ENCODE peak calls at places on chromosomes 4 and X, in eight cellular contexts. One of them, this sample, is unnamed.

GRCh38 chrX:49171752-49172279 is at the start of gene PLP2:
- DNase-seq in colonic mucosa: peak
- DNase-seq in mesendoderm: no peak
- DNase-seq in K562: peak
- DNase-seq in kidney: peak
- DNase-seq in mammary epithelial cell: peak
- DNase-seq in mesenchymal stem cell: peak
- DNase-seq in HepG2: no peak
- DNase-seq in this sample: no peak

GRCh38 chr4:38904090-38904666 is 36.6 kb downstream of the FAM114A1 start:
- DNase-seq in colonic mucosa: peak
- DNase-seq in mesendoderm: no peak
- DNase-seq in K562: no peak
- DNase-seq in kidney: no peak
- DNase-seq in mammary epithelial cell: no peak
- DNase-seq in mesenchymal stem cell: no peak
- DNase-seq in HepG2: peak
- DNase-seq in this sample: no peak

GRCh38 chr4:56505269-56506109 is at the start of gene ARL9:
- DNase-seq in colonic mucosa: peak
- DNase-seq in mesendoderm: peak
- DNase-seq in K562: no peak
- DNase-seq in kidney: peak
- DNase-seq in mammary epithelial cell: peak
- DNase-seq in mesenchymal stem cell: peak
- DNase-seq in HepG2: no peak
- DNase-seq in this sample: no peak

GRCh38 chr4:124936427-124936826 is 223.9 kb upstream of the ANKRD50 start:
- DNase-seq in colonic mucosa: no peak
- DNase-seq in mesendoderm: peak
- DNase-seq in K562: no peak
- DNase-seq in kidney: no peak
- DNase-seq in mammary epithelial cell: no peak
- DNase-seq in mesenchymal stem cell: peak
- DNase-seq in HepG2: no peak
- DNase-seq in this sample: no peak

GRCh38 chr4:110550260-110550659 is 72.6 kb downstream of the PITX2 start:
- DNase-seq in colonic mucosa: no peak
- DNase-seq in mesendoderm: peak
- DNase-seq in K562: no peak
- DNase-seq in kidney: no peak
- DNase-seq in mammary epithelial cell: peak
- DNase-seq in mesenchymal stem cell: peak
- DNase-seq in HepG2: no peak
- DNase-seq in this sample: no peak

GRCh38 chr4:41882622-41883347 is 52.4 kb upstream of the TMEM33 start:
- DNase-seq in colonic mucosa: peak
- DNase-seq in mesendoderm: peak
- DNase-seq in K562: peak
- DNase-seq in kidney: no peak
- DNase-seq in mammary epithelial cell: peak
- DNase-seq in mesenchymal stem cell: peak
- DNase-seq in HepG2: no peak
- DNase-seq in this sample: no peak

GRCh38 chrX:55253528-55253927 is 11.2 kb downstream of the PAGE3 start:
- DNase-seq in colonic mucosa: no peak
- DNase-seq in mesendoderm: no peak
- DNase-seq in K562: no peak
- DNase-seq in kidney: no peak
- DNase-seq in mammary epithelial cell: no peak
- DNase-seq in mesenchymal stem cell: no peak
- DNase-seq in HepG2: no peak
- DNase-seq in this sample: no peak

GRCh38 chr4:154578919-154579318 is 11.6 kb downstream of the FGA start:
- DNase-seq in colonic mucosa: no peak
- DNase-seq in mesendoderm: no peak
- DNase-seq in K562: no peak
- DNase-seq in kidney: no peak
- DNase-seq in mammary epithelial cell: peak
- DNase-seq in mesenchymal stem cell: no peak
- DNase-seq in HepG2: no peak
- DNase-seq in this sample: no peak

GRCh38 chrX:15549189-15550012 is 48.8 kb downstream of the BMX start:
- DNase-seq in colonic mucosa: no peak
- DNase-seq in mesendoderm: no peak
- DNase-seq in K562: peak
- DNase-seq in kidney: no peak
- DNase-seq in mammary epithelial cell: no peak
- DNase-seq in mesenchymal stem cell: no peak
- DNase-seq in HepG2: no peak
- DNase-seq in this sample: no peak

GRCh38 chrX:70479970-70480659 is 35.5 kb downstream of the DLG3 start:
- DNase-seq in colonic mucosa: peak
- DNase-seq in mesendoderm: peak
- DNase-seq in K562: no peak
- DNase-seq in kidney: no peak
- DNase-seq in mammary epithelial cell: no peak
- DNase-seq in mesenchymal stem cell: no peak
- DNase-seq in HepG2: no peak
- DNase-seq in this sample: no peak

GRCh38 chr4:155796031-155796430 is 37.2 kb downstream of the GUCY1B1 start:
- DNase-seq in colonic mucosa: no peak
- DNase-seq in mesendoderm: peak
- DNase-seq in K562: no peak
- DNase-seq in kidney: no peak
- DNase-seq in mammary epithelial cell: no peak
- DNase-seq in mesenchymal stem cell: peak
- DNase-seq in HepG2: peak
- DNase-seq in this sample: no peak

GRCh38 chrX:43750248-43750676 is 94.2 kb downstream of the MAOA start:
- DNase-seq in colonic mucosa: peak
- DNase-seq in mesendoderm: peak
- DNase-seq in K562: peak
- DNase-seq in kidney: no peak
- DNase-seq in mammary epithelial cell: peak
- DNase-seq in mesenchymal stem cell: peak
- DNase-seq in HepG2: peak
- DNase-seq in this sample: peak

GRCh38 chr4:95106408-95106928 is 348.7 kb downstream of the BMPR1B start:
- DNase-seq in colonic mucosa: no peak
- DNase-seq in mesendoderm: no peak
- DNase-seq in K562: no peak
- DNase-seq in kidney: no peak
- DNase-seq in mammary epithelial cell: no peak
- DNase-seq in mesenchymal stem cell: no peak
- DNase-seq in HepG2: no peak
- DNase-seq in this sample: no peak

GRCh38 chr4:32569844-32570243 is 1849.7 kb downstream of the PCDH7 start:
- DNase-seq in colonic mucosa: no peak
- DNase-seq in mesendoderm: no peak
- DNase-seq in K562: no peak
- DNase-seq in kidney: no peak
- DNase-seq in mammary epithelial cell: no peak
- DNase-seq in mesenchymal stem cell: no peak
- DNase-seq in HepG2: no peak
- DNase-seq in this sample: no peak

GRCh38 chr4:16516796-16517413 is 290.6 kb upstream of the TAPT1 start:
- DNase-seq in colonic mucosa: peak
- DNase-seq in mesendoderm: peak
- DNase-seq in K562: no peak
- DNase-seq in kidney: peak
- DNase-seq in mammary epithelial cell: no peak
- DNase-seq in mesenchymal stem cell: peak
- DNase-seq in HepG2: no peak
- DNase-seq in this sample: peak

GRCh38 chr4:153296424-153296823 is 48.1 kb upstream of the MND1 start:
- DNase-seq in colonic mucosa: peak
- DNase-seq in mesendoderm: no peak
- DNase-seq in K562: no peak
- DNase-seq in kidney: no peak
- DNase-seq in mammary epithelial cell: peak
- DNase-seq in mesenchymal stem cell: peak
- DNase-seq in HepG2: no peak
- DNase-seq in this sample: no peak

GRCh38 chr4:41438564-41438963 is 99.4 kb upstream of the LIMCH1 start:
- DNase-seq in colonic mucosa: no peak
- DNase-seq in mesendoderm: no peak
- DNase-seq in K562: no peak
- DNase-seq in kidney: no peak
- DNase-seq in mammary epithelial cell: peak
- DNase-seq in mesenchymal stem cell: peak
- DNase-seq in HepG2: no peak
- DNase-seq in this sample: no peak

GRCh38 chr4:13988347-13989265 is 361.1 kb upstream of the BOD1L1 start:
- DNase-seq in colonic mucosa: peak
- DNase-seq in mesendoderm: peak
- DNase-seq in K562: no peak
- DNase-seq in kidney: no peak
- DNase-seq in mammary epithelial cell: peak
- DNase-seq in mesenchymal stem cell: peak
- DNase-seq in HepG2: no peak
- DNase-seq in this sample: no peak

GRCh38 chr4:174041555-174042110 is 241.8 kb downstream of the FBXO8 start:
- DNase-seq in colonic mucosa: no peak
- DNase-seq in mesendoderm: no peak
- DNase-seq in K562: no peak
- DNase-seq in kidney: no peak
- DNase-seq in mammary epithelial cell: no peak
- DNase-seq in mesenchymal stem cell: no peak
- DNase-seq in HepG2: no peak
- DNase-seq in this sample: no peak

GRCh38 chr4:14233126-14233525 is 605.6 kb upstream of the BOD1L1 start:
- DNase-seq in colonic mucosa: no peak
- DNase-seq in mesendoderm: no peak
- DNase-seq in K562: no peak
- DNase-seq in kidney: no peak
- DNase-seq in mammary epithelial cell: no peak
- DNase-seq in mesenchymal stem cell: no peak
- DNase-seq in HepG2: no peak
- DNase-seq in this sample: no peak

GRCh38 chrX:110341189-110342035 is 17.2 kb upstream of the RTL9 start:
- DNase-seq in colonic mucosa: no peak
- DNase-seq in mesendoderm: peak
- DNase-seq in K562: no peak
- DNase-seq in kidney: no peak
- DNase-seq in mammary epithelial cell: peak
- DNase-seq in mesenchymal stem cell: peak
- DNase-seq in HepG2: no peak
- DNase-seq in this sample: peak
- H3K9ac ChIP-seq in colonic mucosa: no peak
- H3K9ac ChIP-seq in mesendoderm: no peak
- H3K9ac ChIP-seq in K562: no peak
- H3K9ac ChIP-seq in kidney: no peak
- H3K9ac ChIP-seq in mammary epithelial cell: peak
- H3K9ac ChIP-seq in mesenchymal stem cell: peak
- H3K9ac ChIP-seq in HepG2: no peak
- H3K9ac ChIP-seq in this sample: peak

GRCh38 chr4:89949782-89950387 is 55.2 kb downstream of the MMRN1 start:
- DNase-seq in colonic mucosa: no peak
- DNase-seq in mesendoderm: no peak
- DNase-seq in K562: no peak
- DNase-seq in kidney: no peak
- DNase-seq in mammary epithelial cell: no peak
- DNase-seq in mesenchymal stem cell: no peak
- DNase-seq in HepG2: no peak
- DNase-seq in this sample: no peak

GRCh38 chr4:89954906-89955305 is 60.3 kb downstream of the MMRN1 start:
- DNase-seq in colonic mucosa: no peak
- DNase-seq in mesendoderm: no peak
- DNase-seq in K562: no peak
- DNase-seq in kidney: no peak
- DNase-seq in mammary epithelial cell: no peak
- DNase-seq in mesenchymal stem cell: no peak
- DNase-seq in HepG2: no peak
- DNase-seq in this sample: no peak

GRCh38 chr4:89957527-89957926 is 62.9 kb downstream of the MMRN1 start:
- DNase-seq in colonic mucosa: no peak
- DNase-seq in mesendoderm: peak
- DNase-seq in K562: no peak
- DNase-seq in kidney: no peak
- DNase-seq in mammary epithelial cell: no peak
- DNase-seq in mesenchymal stem cell: no peak
- DNase-seq in HepG2: no peak
- DNase-seq in this sample: no peak

GRCh38 chr4:89952458-89952857 is 57.8 kb downstream of the MMRN1 start:
- DNase-seq in colonic mucosa: no peak
- DNase-seq in mesendoderm: no peak
- DNase-seq in K562: no peak
- DNase-seq in kidney: no peak
- DNase-seq in mammary epithelial cell: no peak
- DNase-seq in mesenchymal stem cell: no peak
- DNase-seq in HepG2: no peak
- DNase-seq in this sample: no peak
- H3K9ac ChIP-seq in colonic mucosa: no peak
- H3K9ac ChIP-seq in mesendoderm: no peak
- H3K9ac ChIP-seq in K562: no peak
- H3K9ac ChIP-seq in kidney: no peak
- H3K9ac ChIP-seq in mammary epithelial cell: no peak
- H3K9ac ChIP-seq in mesenchymal stem cell: no peak
- H3K9ac ChIP-seq in HepG2: no peak
- H3K9ac ChIP-seq in this sample: no peak

DNA sequence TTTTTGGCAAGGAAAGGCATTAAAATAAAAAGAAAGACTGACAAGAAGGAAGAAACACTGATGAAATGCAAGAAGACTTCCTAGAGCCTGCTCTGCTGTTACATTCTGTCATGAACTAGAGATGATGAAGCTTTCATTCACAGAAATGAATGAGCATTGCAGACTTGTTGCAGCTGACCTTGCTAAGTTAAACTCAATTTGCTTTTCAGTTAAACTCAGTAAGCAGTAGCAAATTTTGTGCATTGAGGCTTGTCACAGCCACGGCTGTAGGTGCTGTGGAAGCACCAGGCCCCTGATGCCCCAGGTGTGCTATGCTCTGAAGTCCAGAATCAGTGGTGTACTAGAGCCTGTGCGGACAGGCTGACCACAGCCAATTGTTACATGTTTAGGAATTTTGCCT is 39.6 kb upstream of the LSM6 start:
- DNase-seq in colonic mucosa: no peak
- DNase-seq in mesendoderm: no peak
- DNase-seq in K562: no peak
- DNase-seq in kidney: no peak
- DNase-seq in mammary epithelial cell: no peak
- DNase-seq in mesenchymal stem cell: no peak
- DNase-seq in HepG2: no peak
- DNase-seq in this sample: no peak
- H3K9ac ChIP-seq in colonic mucosa: no peak
- H3K9ac ChIP-seq in mesendoderm: no peak
- H3K9ac ChIP-seq in K562: no peak
- H3K9ac ChIP-seq in kidney: no peak
- H3K9ac ChIP-seq in mammary epithelial cell: no peak
- H3K9ac ChIP-seq in mesenchymal stem cell: no peak
- H3K9ac ChIP-seq in HepG2: no peak
- H3K9ac ChIP-seq in this sample: no peak

DNA sequence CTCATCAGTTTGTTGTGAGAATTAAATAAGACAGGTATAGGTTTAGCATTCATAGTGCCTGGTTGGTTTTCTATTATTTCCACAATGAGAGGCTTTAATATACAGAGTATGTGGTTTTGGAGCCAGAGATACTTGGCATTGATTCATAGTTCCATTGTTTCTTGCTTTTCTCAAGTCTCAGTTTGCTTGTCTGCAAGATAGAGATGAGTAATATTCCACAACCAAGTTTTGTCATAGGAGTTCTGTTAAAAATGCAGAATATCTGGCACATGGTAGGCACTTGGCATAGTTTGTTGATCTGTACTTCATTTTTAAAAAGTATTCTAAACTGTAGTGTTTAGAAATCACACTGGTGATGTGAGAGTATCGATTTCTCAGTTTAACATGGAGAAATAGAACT is 37.5 kb upstream of the EDA2R start:
- DNase-seq in colonic mucosa: no peak
- DNase-seq in mesendoderm: no peak
- DNase-seq in K562: no peak
- DNase-seq in kidney: no peak
- DNase-seq in mammary epithelial cell: peak
- DNase-seq in mesenchymal stem cell: no peak
- DNase-seq in HepG2: no peak
- DNase-seq in this sample: no peak
- H3K9ac ChIP-seq in colonic mucosa: no peak
- H3K9ac ChIP-seq in mesendoderm: no peak
- H3K9ac ChIP-seq in K562: no peak
- H3K9ac ChIP-seq in kidney: no peak
- H3K9ac ChIP-seq in mammary epithelial cell: peak
- H3K9ac ChIP-seq in mesenchymal stem cell: peak
- H3K9ac ChIP-seq in HepG2: no peak
- H3K9ac ChIP-seq in this sample: no peak

This sample was measured in SK-N-MC.